ENCODE peak calls at places on chromosomes 12 and 14, in five cellular contexts. O is transverse colon, K is A549, M is GM12878, L is esophagus muscularis mucosa. F is an unnamed sample.

GRCh38 chr12:117367006-117367638 is 5.7 kb upstream of the NOS1 start:
- DNase-seq in O (peak), K (peak), M (peak), L (no peak), F (peak)

GRCh38 chr12:80679346-80680131 is 27.9 kb upstream of the MYF6 start:
- DNase-seq in O (no peak), K (no peak), M (no peak), L (no peak), F (no peak)

GRCh38 chr12:121110211-121110940 is 22.3 kb upstream of the P2RX7 start:
- DNase-seq in O (peak), K (peak), M (peak), L (no peak), F (no peak)

GRCh38 chr12:45730842-45731336 is 1.4 kb downstream of the ARID2 start:
- DNase-seq in O (no peak), K (no peak), M (no peak), L (no peak), F (no peak)

GRCh38 chr12:1083888-1084262 is 92.9 kb downstream of the ERC1 start:
- DNase-seq in O (no peak), K (peak), M (no peak), L (no peak), F (no peak)

GRCh38 chr12:38915783-38916182 is 10.4 kb upstream of the CPNE8 start:
- DNase-seq in O (no peak), K (no peak), M (no peak), L (no peak), F (no peak)

GRCh38 chr12:103841690-103842584 is 903 bp upstream of the NT5DC3 start:
- DNase-seq in O (no peak), K (peak), M (no peak), L (no peak), F (peak)

GRCh38 chr12:9331218-9331626 is 123.0 kb upstream of the PZP start:
- DNase-seq in O (peak), K (peak), M (peak), L (no peak), F (peak)

GRCh38 chr12:26614217-26614616 is 218.8 kb downstream of the ITPR2 start:
- DNase-seq in O (peak), K (peak), M (no peak), L (no peak), F (no peak)

GRCh38 chr12:113302466-113302865 is 32.4 kb downstream of the SLC8B1 start:
- DNase-seq in O (no peak), K (no peak), M (no peak), L (no peak), F (no peak)

GRCh38 chr14:54366726-54367707 is 29.8 kb upstream of the CDKN3 start:
- DNase-seq in O (peak), K (peak), M (no peak), L (no peak), F (peak)

GRCh38 chr14:34014936-34015335 is 64.1 kb upstream of the EGLN3 start:
- DNase-seq in O (no peak), K (no peak), M (no peak), L (no peak), F (no peak)

GRCh38 chr14:34496679-34497513 is 34.9 kb upstream of the SPTSSA start:
- DNase-seq in O (peak), K (peak), M (no peak), L (peak), F (peak)

GRCh38 chr14:92624764-92625163 is 111.2 kb downstream of the RIN3 start:
- DNase-seq in O (no peak), K (no peak), M (no peak), L (no peak), F (no peak)

GRCh38 chr14:24139272-24139934 is 2.0 kb downstream of the EMC9 start:
- DNase-seq in O (no peak), K (peak), M (no peak), L (no peak), F (no peak)

GRCh38 chr14:21268612-21269251 is 510 bp downstream of the HNRNPC start:
- DNase-seq in O (peak), K (peak), M (no peak), L (no peak), F (peak)

GRCh38 chr14:104100171-104101085 is 14.9 kb downstream of the ASPG start:
- DNase-seq in O (peak), K (no peak), M (no peak), L (no peak), F (peak)

GRCh38 chr12:13784504-13784903 is 196.9 kb downstream of the GRIN2B start:
- DNase-seq in O (no peak), K (no peak), M (no peak), L (no peak), F (no peak)

GRCh38 chr12:13777374-13777773 is 204.0 kb downstream of the GRIN2B start:
- DNase-seq in O (no peak), K (no peak), M (no peak), L (no peak), F (no peak)

GRCh38 chr12:13780453-13780852 is 200.9 kb downstream of the GRIN2B start:
- DNase-seq in O (no peak), K (no peak), M (no peak), L (no peak), F (no peak)
- TF ChIP-seq EP300 in O (no peak), K (no peak), M (no peak), L (no peak), F (no peak)

GRCh38 chr12:89709157-89709993 is 737 bp upstream of the ATP2B1 start:
- DNase-seq in O (peak), K (peak), M (peak), L (peak), F (peak)
- TF ChIP-seq EP300 in O (peak), K (no peak), M (peak), L (peak), F (peak)

GRCh38 chr14:51070732-51071131 is 24.2 kb downstream of the TRIM9 start:
- DNase-seq in O (no peak), K (no peak), M (no peak), L (no peak), F (no peak)

GRCh38 chr14:51067306-51067705 is 27.6 kb downstream of the TRIM9 start:
- DNase-seq in O (no peak), K (no peak), M (no peak), L (no peak), F (no peak)

GRCh38 chr14:51066576-51066975 is 28.3 kb downstream of the TRIM9 start:
- DNase-seq in O (no peak), K (no peak), M (no peak), L (no peak), F (no peak)

GRCh38 chr14:51069065-51069464 is 25.8 kb downstream of the TRIM9 start:
- DNase-seq in O (no peak), K (peak), M (no peak), L (no peak), F (no peak)

DNA sequence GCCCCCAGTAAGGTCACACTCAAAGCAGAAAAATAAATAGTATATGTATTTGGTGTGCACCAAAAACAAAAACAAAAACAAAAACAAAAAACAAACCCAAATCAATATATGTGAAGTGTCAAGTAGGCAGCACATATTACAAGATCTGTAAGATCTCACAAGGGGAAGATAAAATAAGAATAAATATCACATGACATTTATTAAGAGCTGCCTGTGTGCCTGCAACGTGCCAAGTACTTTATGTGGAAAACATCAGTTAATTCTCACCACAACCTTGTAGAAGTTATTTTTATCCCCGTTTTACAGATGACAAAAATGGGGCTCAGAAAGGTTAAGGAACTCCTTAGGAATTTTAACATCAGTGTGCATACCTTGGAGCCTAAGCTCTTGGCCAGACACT is 26.6 kb downstream of the TRIM9 start:
- DNase-seq in O (no peak), K (no peak), M (no peak), L (no peak), F (no peak)
- TF ChIP-seq EP300 in O (no peak), K (no peak), M (no peak), L (no peak), F (no peak)

GRCh38 chr14:68247867-68248266 is 428.3 kb downstream of the RAD51B start:
- DNase-seq in O (no peak), K (peak), M (no peak), L (no peak), F (peak)

GRCh38 chr14:68247281-68247680 is 427.7 kb downstream of the RAD51B start:
- DNase-seq in O (no peak), K (no peak), M (no peak), L (no peak), F (no peak)

GRCh38 chr14:68249534-68250517 is 430.2 kb downstream of the RAD51B start:
- DNase-seq in O (no peak), K (peak), M (no peak), L (no peak), F (no peak)

GRCh38 chr14:68246074-68246980 is 426.7 kb downstream of the RAD51B start:
- DNase-seq in O (no peak), K (no peak), M (no peak), L (no peak), F (no peak)

DNA sequence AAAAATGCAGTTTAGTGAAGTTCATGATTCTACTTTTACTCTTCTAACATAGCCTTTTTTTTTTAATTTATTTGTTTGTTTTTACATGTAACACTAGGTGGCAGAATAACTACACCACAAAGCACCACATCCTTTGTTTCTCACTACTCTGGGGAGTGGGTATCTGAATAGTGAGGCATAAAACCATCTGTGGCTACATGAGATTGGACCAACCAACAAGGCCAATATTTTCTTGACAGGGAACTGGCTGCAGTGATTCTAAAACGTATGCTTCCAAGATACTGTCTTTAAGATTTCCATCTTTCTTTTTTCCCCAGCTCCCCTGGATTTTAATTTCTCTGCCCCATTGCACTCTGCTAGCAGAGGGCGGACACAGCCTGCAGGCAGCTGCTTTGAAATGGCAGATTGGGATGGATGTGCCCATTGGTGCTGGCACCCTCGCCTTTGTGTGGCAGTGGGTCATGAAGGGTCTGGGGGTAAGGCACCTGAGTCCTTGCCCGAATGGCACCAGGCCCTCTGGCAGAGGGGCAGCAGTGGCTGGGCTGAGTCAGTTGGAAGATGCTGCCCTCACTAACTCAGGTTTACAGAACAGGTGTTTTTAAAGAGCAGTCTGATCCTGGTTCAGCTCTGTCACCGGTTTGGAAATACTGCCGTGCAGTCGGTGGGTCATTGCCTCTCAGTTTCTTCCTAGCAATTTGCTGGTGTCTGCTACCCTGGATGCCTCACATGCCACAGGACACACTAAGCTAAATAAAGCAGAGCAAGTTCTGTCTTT is 429.1 kb downstream of the RAD51B start:
- DNase-seq in O (no peak), K (peak), M (peak), L (no peak), F (peak)
- TF ChIP-seq EP300 in O (no peak), K (no peak), M (no peak), L (no peak), F (no peak)

GRCh38 chr14:52552063-52552988 is at the start of the genes GPR137C and TXNDC16:
- DNase-seq in O (peak), K (peak), M (peak), L (peak), F (peak)
- TF ChIP-seq EP300 in O (no peak), K (no peak), M (peak), L (no peak), F (no peak)

F was measured in upper lobe of left lung.